ENCODE peak calls at places on chromosomes 4 and X, in six cellular contexts. P is A549, I is endothelial cell of umbilical vein, R is H1, W is K562, A is HepG2. Y is an unnamed sample.
A peak's percentile ranks its signal among the peaks of the same experiment; 100 is the strongest.

GRCh38 chr4:1723131-1723801 is 1.9 kb downstream of the TACC3 start:
- DNase-seq in R (no peak), I (no peak), P (no peak), A (no peak), W (no peak), Y (no peak)

GRCh38 chr4:173748353-173748752 is 218.3 kb upstream of the HAND2 start:
- DNase-seq in R (no peak), P (no peak), I (no peak), W (no peak), A (no peak), Y (no peak)

GRCh38 chr4:143046906-143047305 is 137.8 kb upstream of the USP38 start:
- DNase-seq in A (no peak), I (no peak), R (no peak), W (no peak), P (no peak), Y (no peak)

GRCh38 chrX:97860206-97860605 is 976.5 kb downstream of the RPA4 start:
- DNase-seq in A (no peak), P (no peak), I (peak; percentile 59), W (no peak), R (no peak), Y (no peak)

GRCh38 chr4:64340243-64341110 is 68.8 kb downstream of the TECRL start:
- DNase-seq in A (no peak), R (no peak), I (no peak), P (no peak), W (no peak), Y (no peak)

GRCh38 chrX:30615229-30615628 is 37.7 kb upstream of the TASL start:
- DNase-seq in W (no peak), P (no peak), I (no peak), R (no peak), A (no peak), Y (no peak)

GRCh38 chr4:48792348-48793006 is 12.4 kb upstream of the FRYL start:
- DNase-seq in R (no peak), W (no peak), P (no peak), I (no peak), A (no peak), Y (no peak)

GRCh38 chr4:75633846-75634245 is 3.5 kb upstream of the CDKL2 start:
- DNase-seq in A (no peak), W (no peak), P (no peak), I (no peak), R (no peak), Y (no peak)

GRCh38 chr4:64533159-64533558 is 123.9 kb upstream of the TECRL start:
- DNase-seq in P (no peak), W (no peak), I (no peak), A (no peak), R (no peak), Y (no peak)

GRCh38 chr4:107837298-107837697 is 12.6 kb downstream of the SGMS2 start:
- DNase-seq in W (no peak), P (no peak), R (no peak), A (no peak), I (no peak), Y (no peak)

GRCh38 chrX:111892375-111892774 is 16.4 kb downstream of the TRPC5OS start:
- DNase-seq in W (no peak), R (no peak), I (no peak), P (no peak), A (no peak), Y (no peak)
- TF ChIP-seq JUN in W (no peak), R (no peak), I (no peak), P (no peak), A (no peak), Y (no peak)

GRCh38 chr4:84585276-84585675 is 2.3 kb downstream of the CDS1 start:
- DNase-seq in W (no peak), P (no peak), A (no peak), I (no peak), R (no peak), Y (no peak)

GRCh38 chr4:84579410-84579791 is 3.5 kb upstream of the CDS1 start:
- DNase-seq in P (no peak), W (no peak), R (no peak), A (no peak), I (no peak), Y (peak; percentile 59)

GRCh38 chr4:84582302-84582987 is 482 bp upstream of the CDS1 start:
- DNase-seq in R (peak; percentile 84), A (peak; percentile 61), I (peak; percentile 50), P (peak; percentile 68), W (peak; percentile 94), Y (peak; percentile 99)

GRCh38 chr4:84583871-84584373 is 995 bp downstream of the CDS1 start:
- DNase-seq in R (no peak), P (peak; percentile 18), A (no peak), W (no peak), I (no peak), Y (no peak)

GRCh38 chr4:84582988-84583870 is at the start of gene CDS1:
- DNase-seq in R (no peak), W (peak; percentile 6), I (no peak), P (peak; percentile 6), A (no peak), Y (peak; percentile 54)
- TF ChIP-seq JUN in R (no peak), W (no peak), I (no peak), P (no peak), A (no peak), Y (peak; percentile 22)

DNA sequence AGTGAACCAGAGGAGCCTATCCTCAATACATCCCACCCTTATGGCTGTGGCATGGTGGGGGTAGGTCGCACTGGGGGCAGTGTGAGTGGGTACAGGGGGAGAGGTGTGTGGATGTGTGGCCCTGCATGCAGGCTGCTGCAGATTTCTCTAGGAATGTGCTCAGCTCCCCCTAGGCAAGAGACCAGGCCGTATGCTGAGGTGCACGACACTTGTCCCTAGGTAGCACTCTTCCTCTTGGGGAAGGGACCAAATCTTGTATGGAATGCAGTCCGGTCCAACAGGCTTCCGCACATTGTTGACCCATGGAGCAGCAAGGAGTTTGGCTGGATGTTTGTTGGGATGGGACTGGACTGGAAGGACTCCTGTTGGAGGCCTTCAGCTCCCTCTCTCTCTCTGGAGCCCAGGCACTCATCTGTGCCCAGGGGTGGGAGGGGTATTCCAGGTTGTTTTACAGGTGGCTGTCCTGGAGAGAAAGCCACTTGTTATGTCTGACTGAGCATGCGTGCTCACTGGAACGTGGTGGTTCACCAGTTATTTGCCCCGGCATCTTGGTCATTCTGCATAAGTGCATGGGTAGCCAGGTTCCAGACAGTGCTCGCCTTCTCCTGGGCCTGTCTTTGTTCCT is 55.1 kb downstream of the NBDY start:
- DNase-seq in A (no peak), W (no peak), R (no peak), P (no peak), I (no peak), Y (no peak)
- TF ChIP-seq JUN in A (no peak), W (no peak), R (no peak), P (no peak), I (no peak), Y (no peak)

DNA sequence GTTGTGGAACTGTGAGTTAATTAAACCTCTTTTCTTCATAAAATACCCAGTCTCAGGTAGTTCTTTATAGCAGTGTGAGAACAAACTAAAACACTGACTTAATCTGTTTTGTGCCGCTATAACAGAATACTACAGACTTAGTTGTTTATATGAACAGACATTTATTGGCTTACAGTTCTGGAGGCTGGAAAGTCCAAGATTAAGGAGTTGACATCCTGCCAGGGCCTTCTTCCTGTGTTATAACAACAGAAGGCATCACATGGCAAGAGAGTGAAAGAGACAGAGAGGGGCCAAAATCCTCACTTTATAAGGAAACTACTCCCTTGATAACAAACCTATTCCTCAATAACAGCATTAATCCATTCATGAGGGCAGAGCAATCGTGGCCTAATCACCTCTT is 42.5 kb upstream of the KCNIP4 start:
- DNase-seq in W (no peak), R (no peak), A (no peak), I (no peak), P (no peak), Y (no peak)
- TF ChIP-seq JUN in W (no peak), R (no peak), A (no peak), I (no peak), P (no peak), Y (no peak)

DNA sequence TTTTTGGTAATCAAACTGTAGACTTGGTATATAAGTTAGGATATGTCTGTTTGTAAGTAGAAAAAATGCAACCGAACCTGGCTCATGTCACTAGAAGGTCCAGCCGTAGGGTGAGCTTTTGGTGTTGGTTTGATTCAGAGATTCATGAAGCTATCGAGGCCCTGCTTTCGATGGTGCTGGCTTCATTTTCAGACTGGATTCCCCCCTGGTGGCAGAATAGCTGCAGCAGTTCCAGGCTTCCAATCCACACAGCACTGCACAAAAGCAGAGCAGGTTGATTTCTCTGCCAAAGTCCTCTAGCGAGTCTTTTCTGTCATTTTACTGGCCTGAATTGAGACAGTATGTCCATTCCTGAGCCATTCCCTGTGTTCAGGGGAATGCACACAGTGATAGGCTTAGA is 33.1 kb downstream of the PDK3 start:
- DNase-seq in R (no peak), P (peak; percentile 28), A (peak; percentile 1), I (peak; percentile 13), W (no peak), Y (no peak)
- TF ChIP-seq JUN in R (no peak), P (no peak), A (no peak), I (no peak), W (no peak), Y (no peak)

DNA sequence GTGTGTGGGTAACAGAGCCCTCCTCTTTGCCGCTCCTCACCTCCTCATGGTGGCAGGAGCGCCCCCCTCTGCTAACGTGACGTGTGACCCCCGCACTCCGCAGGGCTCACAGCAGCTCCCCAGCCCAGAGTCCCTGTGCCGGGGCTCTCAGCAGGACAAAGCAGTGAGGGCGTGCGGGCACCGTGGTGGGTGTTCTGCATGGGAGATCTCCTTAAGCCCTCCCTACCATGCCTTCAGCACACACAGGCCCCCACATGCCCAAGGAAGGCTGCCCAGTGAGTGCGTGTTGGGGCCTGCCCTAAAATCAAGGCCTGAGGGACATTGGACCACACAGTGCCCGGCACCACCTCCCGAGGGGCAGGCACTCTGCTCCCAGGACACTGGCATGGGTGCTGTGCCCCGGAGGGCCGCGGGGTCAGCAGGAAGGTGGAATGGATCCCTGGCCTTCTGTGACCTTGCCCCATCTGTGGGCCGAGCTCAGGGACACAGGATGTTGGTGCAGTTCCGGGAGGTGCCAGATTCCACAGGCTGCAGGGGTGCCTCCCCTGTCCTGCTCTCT is 10.1 kb downstream of the PSAPL1 start:
- DNase-seq in R (no peak), P (no peak), I (no peak), W (no peak), A (no peak), Y (peak; percentile 23)
- TF ChIP-seq JUN in R (no peak), P (no peak), I (no peak), W (no peak), A (no peak), Y (no peak)

GRCh38 chr4:2802618-2803531 is 10.0 kb downstream of the SH3BP2 start:
- DNase-seq in I (no peak), R (no peak), W (no peak), P (no peak), A (no peak), Y (no peak)
- TF ChIP-seq JUN in I (no peak), R (no peak), W (no peak), P (no peak), A (no peak), Y (no peak)

GRCh38 chr4:5033266-5033945 is 14.1 kb upstream of the CYTL1 start:
- DNase-seq in W (no peak), A (no peak), I (peak; percentile 88), P (no peak), R (no peak), Y (no peak)
- TF ChIP-seq JUN in W (no peak), A (no peak), I (peak; percentile 45), P (no peak), R (no peak), Y (no peak)

GRCh38 chr4:114082348-114082747 is 102.9 kb upstream of the ARSJ start:
- DNase-seq in A (no peak), W (no peak), I (no peak), P (no peak), R (no peak), Y (no peak)
- TF ChIP-seq JUN in A (no peak), W (no peak), I (no peak), P (no peak), R (no peak), Y (no peak)

Y was measured in WTC11.